ENCODE peak calls at places on chromosomes 12 and 14, in six cellular contexts. One of them, this sample, is unnamed.

GRCh38 chr12:104219361-104219892 is 3.8 kb downstream of the TXNRD1 start:
- DNase-seq in psoas muscle: no peak
- DNase-seq in K562: no peak
- DNase-seq in body of pancreas: peak
- DNase-seq in ELR: peak
- DNase-seq in ACHN: peak
- DNase-seq in this sample: no peak

GRCh38 chr12:104964167-104964566 is 6.1 kb upstream of the SLC41A2 start:
- DNase-seq in psoas muscle: no peak
- DNase-seq in K562: no peak
- DNase-seq in body of pancreas: no peak
- DNase-seq in ELR: no peak
- DNase-seq in ACHN: no peak
- DNase-seq in this sample: no peak

GRCh38 chr12:18861287-18861858 is 123.5 kb downstream of the CAPZA3 start:
- DNase-seq in psoas muscle: no peak
- DNase-seq in K562: no peak
- DNase-seq in body of pancreas: no peak
- DNase-seq in ELR: peak
- DNase-seq in ACHN: peak
- DNase-seq in this sample: no peak

GRCh38 chr12:76069339-76069738 is 15.1 kb downstream of the NAP1L1 start:
- DNase-seq in psoas muscle: no peak
- DNase-seq in K562: no peak
- DNase-seq in body of pancreas: no peak
- DNase-seq in ELR: no peak
- DNase-seq in ACHN: no peak
- DNase-seq in this sample: no peak

GRCh38 chr12:116898675-116899074 is 12.1 kb upstream of the FBXW8 start:
- DNase-seq in psoas muscle: no peak
- DNase-seq in K562: no peak
- DNase-seq in body of pancreas: no peak
- DNase-seq in ELR: no peak
- DNase-seq in ACHN: no peak
- DNase-seq in this sample: no peak

GRCh38 chr12:23950775-23951391 is 1.4 kb upstream of the SOX5 start:
- DNase-seq in psoas muscle: peak
- DNase-seq in K562: no peak
- DNase-seq in body of pancreas: no peak
- DNase-seq in ELR: no peak
- DNase-seq in ACHN: no peak
- DNase-seq in this sample: peak

GRCh38 chr14:76201162-76201561 is 49.4 kb downstream of the GPATCH2L start:
- DNase-seq in psoas muscle: no peak
- DNase-seq in K562: no peak
- DNase-seq in body of pancreas: no peak
- DNase-seq in ELR: peak
- DNase-seq in ACHN: peak
- DNase-seq in this sample: no peak

GRCh38 chr14:103879570-103880333 is 32.4 kb upstream of the PPP1R13B start:
- DNase-seq in psoas muscle: peak
- DNase-seq in K562: peak
- DNase-seq in body of pancreas: peak
- DNase-seq in ELR: peak
- DNase-seq in ACHN: peak
- DNase-seq in this sample: peak

GRCh38 chr12:27969901-27970390 is 2.6 kb downstream of the PTHLH start:
- DNase-seq in psoas muscle: peak
- DNase-seq in K562: peak
- DNase-seq in body of pancreas: peak
- DNase-seq in ELR: peak
- DNase-seq in ACHN: peak
- DNase-seq in this sample: peak

GRCh38 chr14:35532783-35533356 is 1.1 kb upstream of the INSM2 start:
- DNase-seq in psoas muscle: no peak
- DNase-seq in K562: no peak
- DNase-seq in body of pancreas: no peak
- DNase-seq in ELR: no peak
- DNase-seq in ACHN: no peak
- DNase-seq in this sample: no peak

GRCh38 chr12:54932691-54933090 is 51.9 kb downstream of the TESPA1 start:
- DNase-seq in psoas muscle: no peak
- DNase-seq in K562: no peak
- DNase-seq in body of pancreas: no peak
- DNase-seq in ELR: no peak
- DNase-seq in ACHN: no peak
- DNase-seq in this sample: no peak

GRCh38 chr12:111699-112591 is 45.4 kb downstream of the IQSEC3 start:
- DNase-seq in psoas muscle: no peak
- DNase-seq in K562: no peak
- DNase-seq in body of pancreas: peak
- DNase-seq in ELR: no peak
- DNase-seq in ACHN: no peak
- DNase-seq in this sample: no peak

GRCh38 chr14:101442451-101442850 is 118.8 kb upstream of the DIO3 start:
- DNase-seq in psoas muscle: no peak
- DNase-seq in K562: no peak
- DNase-seq in body of pancreas: no peak
- DNase-seq in ELR: no peak
- DNase-seq in ACHN: no peak
- DNase-seq in this sample: no peak

GRCh38 chr12:126093911-126094310 is 1028.7 kb downstream of the AACS start:
- DNase-seq in psoas muscle: no peak
- DNase-seq in K562: peak
- DNase-seq in body of pancreas: peak
- DNase-seq in ELR: peak
- DNase-seq in ACHN: no peak
- DNase-seq in this sample: no peak

GRCh38 chr12:78002878-78003277 is 172.2 kb downstream of the NAV3 start:
- DNase-seq in psoas muscle: no peak
- DNase-seq in K562: no peak
- DNase-seq in body of pancreas: no peak
- DNase-seq in ELR: no peak
- DNase-seq in ACHN: no peak
- DNase-seq in this sample: no peak

GRCh38 chr14:104290058-104290667 is 151.8 kb downstream of the KIF26A start:
- DNase-seq in psoas muscle: no peak
- DNase-seq in K562: no peak
- DNase-seq in body of pancreas: no peak
- DNase-seq in ELR: no peak
- DNase-seq in ACHN: no peak
- DNase-seq in this sample: peak

GRCh38 chr12:98896938-98897337 is 251.8 kb downstream of the APAF1 start:
- DNase-seq in psoas muscle: no peak
- DNase-seq in K562: no peak
- DNase-seq in body of pancreas: no peak
- DNase-seq in ELR: no peak
- DNase-seq in ACHN: peak
- DNase-seq in this sample: no peak

GRCh38 chr12:31203261-31203660 is 122.7 kb downstream of the SINHCAF start:
- DNase-seq in psoas muscle: no peak
- DNase-seq in K562: no peak
- DNase-seq in body of pancreas: no peak
- DNase-seq in ELR: peak
- DNase-seq in ACHN: no peak
- DNase-seq in this sample: no peak

GRCh38 chr12:47734725-47735480 is 9.6 kb upstream of the ENDOU start:
- DNase-seq in psoas muscle: no peak
- DNase-seq in K562: no peak
- DNase-seq in body of pancreas: no peak
- DNase-seq in ELR: no peak
- DNase-seq in ACHN: no peak
- DNase-seq in this sample: no peak

GRCh38 chr12:102426599-102427541 is 53.5 kb downstream of the IGF1 start:
- DNase-seq in psoas muscle: no peak
- DNase-seq in K562: no peak
- DNase-seq in body of pancreas: no peak
- DNase-seq in ELR: peak
- DNase-seq in ACHN: no peak
- DNase-seq in this sample: no peak

GRCh38 chr12:108689314-108690190 is 41.8 kb downstream of the CORO1C start:
- DNase-seq in psoas muscle: no peak
- DNase-seq in K562: peak
- DNase-seq in body of pancreas: peak
- DNase-seq in ELR: peak
- DNase-seq in ACHN: no peak
- DNase-seq in this sample: no peak

GRCh38 chr14:102593841-102594170 is 1.4 kb downstream of the RCOR1 start:
- DNase-seq in psoas muscle: no peak
- DNase-seq in K562: no peak
- DNase-seq in body of pancreas: no peak
- DNase-seq in ELR: no peak
- DNase-seq in ACHN: no peak
- DNase-seq in this sample: no peak

This sample was measured in right lobe of liver.